ENCODE peak calls at places on chromosomes 1 and 21, in four cellular contexts. B is dermis microvascular lymphatic vessel endothelial cell, V is GM13977, Q is cardiac muscle cell. E is an unnamed sample.

GRCh38 chr1:57270926-57271698 is 152.7 kb downstream of the DAB1 start:
- DNase-seq in B (no peak), V (no peak), Q (no peak), E (no peak)

GRCh38 chr1:201739492-201740085 is 89.4 kb upstream of the IPO9 start:
- DNase-seq in B (no peak), V (peak), Q (peak), E (peak)

GRCh38 chr1:82317671-82318070 is 516.9 kb downstream of the ADGRL2 start:
- DNase-seq in B (no peak), V (no peak), Q (no peak), E (no peak)

GRCh38 chr1:212161231-212161781 is 123.9 kb upstream of the PPP2R5A start:
- DNase-seq in B (no peak), V (no peak), Q (no peak), E (peak)

GRCh38 chr1:9363061-9363471 is 70.4 kb downstream of the SPSB1 start:
- DNase-seq in B (no peak), V (no peak), Q (no peak), E (no peak)

GRCh38 chr1:55750020-55750995 is 535.1 kb upstream of the USP24 start:
- DNase-seq in B (no peak), V (no peak), Q (peak), E (no peak)

GRCh38 chr1:228735871-228736586 is 750 bp downstream of the RHOU start:
- DNase-seq in B (peak), V (no peak), Q (peak), E (peak)

GRCh38 chr1:169510060-169510459 is 24.3 kb upstream of the SLC19A2 start:
- DNase-seq in B (no peak), V (no peak), Q (no peak), E (no peak)

GRCh38 chr1:26844389-26844788 is 17.9 kb downstream of the ZDHHC18 start:
- DNase-seq in B (no peak), V (no peak), Q (no peak), E (no peak)

GRCh38 chr21:45993210-45994085 is 11.9 kb downstream of the COL6A1 start:
- DNase-seq in B (no peak), V (no peak), Q (no peak), E (peak)

GRCh38 chr1:47838562-47839459 is 158.4 kb downstream of the TRABD2B start:
- DNase-seq in B (no peak), V (no peak), Q (no peak), E (no peak)

GRCh38 chr1:189158155-189158554 is 1319.5 kb downstream of the BRINP3 start:
- DNase-seq in B (no peak), V (no peak), Q (no peak), E (no peak)

GRCh38 chr1:67429528-67430357 is 459 bp downstream of the SERBP1 start:
- DNase-seq in B (no peak), V (no peak), Q (peak), E (peak)

GRCh38 chr1:196309386-196309785 is 298.9 kb downstream of the KCNT2 start:
- DNase-seq in B (peak), V (no peak), Q (peak), E (no peak)

GRCh38 chr21:46168238-46168637 is 12.9 kb upstream of the FTCD start:
- DNase-seq in B (no peak), V (no peak), Q (no peak), E (no peak)

GRCh38 chr21:42081138-42081537 is 10.0 kb downstream of the UMODL1 start:
- DNase-seq in B (no peak), V (no peak), Q (no peak), E (no peak)

GRCh38 chr1:59008599-59009347 is 224.9 kb upstream of the JUN start:
- DNase-seq in B (no peak), V (no peak), Q (no peak), E (peak)

GRCh38 chr21:32499249-32500055 is 85.9 kb downstream of the TCP10L start:
- DNase-seq in B (no peak), V (no peak), Q (peak), E (no peak)

GRCh38 chr1:40620150-40620549 is 45.3 kb downstream of the RIMS3 start:
- DNase-seq in B (no peak), V (no peak), Q (no peak), E (no peak)

GRCh38 chr21:42463861-42464515 is 32.0 kb downstream of the RSPH1 start:
- DNase-seq in B (peak), V (no peak), Q (no peak), E (peak)

GRCh38 chr1:208536176-208536575 is 292.0 kb upstream of the PLXNA2 start:
- DNase-seq in B (no peak), V (no peak), Q (no peak), E (no peak)

GRCh38 chr1:116318897-116319296 is 54.1 kb upstream of the ATP1A1 start:
- DNase-seq in B (no peak), V (no peak), Q (peak), E (no peak)

GRCh38 chr1:57850572-57850971 is 426.7 kb upstream of the DAB1 start:
- DNase-seq in B (no peak), V (no peak), Q (no peak), E (no peak)

GRCh38 chr1:172969611-172970010 is 81.1 kb downstream of the TNFSF18 start:
- DNase-seq in B (no peak), V (no peak), Q (no peak), E (no peak)

GRCh38 chr1:228478326-228478725 is 8.9 kb upstream of the RNF187 start:
- DNase-seq in B (no peak), V (no peak), Q (no peak), E (no peak)

GRCh38 chr1:45410850-45411509 is 70.7 kb upstream of the MUTYH start:
- DNase-seq in B (no peak), V (no peak), Q (no peak), E (no peak)